ENCODE peak calls at places on chromosomes 2 and 18, in five cellular contexts. J is esophagus squamous epithelium, O is colonic mucosa, C is endodermal cell, S is BE2C. W is an unnamed sample.
A peak's percentile ranks its signal among the peaks of the same experiment; 100 is the strongest.

GRCh38 chr18:79955302-79956075 is 4.0 kb upstream of the SLC66A2 start:
- DNase-seq in J (no peak), O (peak; percentile 19), C (peak; percentile 22), S (no peak), W (no peak)

GRCh38 chr18:63677490-63678225 is 16.0 kb upstream of the SERPINB3 start:
- DNase-seq in J (no peak), O (no peak), C (no peak), S (no peak), W (no peak)

GRCh38 chr2:183037281-183037659 is 987 bp downstream of the NCKAP1 start:
- DNase-seq in J (no peak), O (no peak), C (no peak), S (no peak), W (peak; percentile 48)

GRCh38 chr18:40371673-40372072 is 1583.4 kb upstream of the PIK3C3 start:
- DNase-seq in J (no peak), O (no peak), C (no peak), S (no peak), W (no peak)

GRCh38 chr2:231168460-231169139 is 29.8 kb upstream of the ARMC9 start:
- DNase-seq in J (no peak), O (no peak), C (no peak), S (no peak), W (no peak)

GRCh38 chr2:120539937-120540718 is 194.2 kb downstream of the INHBB start:
- DNase-seq in J (no peak), O (peak; percentile 23), C (peak; percentile 75), S (peak; percentile 61), W (no peak)

GRCh38 chr18:45910405-45911023 is 56.6 kb downstream of the EPG5 start:
- DNase-seq in J (no peak), O (peak; percentile 35), C (peak; percentile 89), S (peak; percentile 51), W (peak; percentile 60)

GRCh38 chr2:8661736-8662135 is 20.1 kb upstream of the ID2 start:
- DNase-seq in J (no peak), O (no peak), C (no peak), S (no peak), W (no peak)

DNA sequence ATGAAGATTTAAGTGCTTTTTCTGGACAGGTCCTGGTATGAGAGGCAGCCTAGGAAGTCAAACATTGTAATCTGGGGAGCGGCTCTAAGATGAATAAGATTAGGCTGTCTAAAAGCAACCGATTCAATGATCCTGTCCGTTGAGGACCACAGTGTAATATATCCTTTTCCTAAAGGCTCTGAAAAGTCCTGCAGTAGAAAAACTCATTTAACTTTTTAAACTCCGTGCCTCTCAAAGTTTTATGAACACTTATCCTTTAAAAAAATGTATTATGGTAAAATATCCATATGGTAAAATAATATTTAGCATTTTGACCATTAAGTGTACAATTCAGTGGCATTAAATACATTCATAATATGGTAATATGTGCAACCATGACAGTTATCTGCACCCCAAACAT is 39.8 kb downstream of the ATOH8 start:
- DNase-seq in J (no peak), O (no peak), C (no peak), S (no peak), W (no peak)
- H3K4me1 ChIP-seq in J (peaks cover 50% of the 10 kb centered on the region), O (no peaks in the 10 kb centered on the region), C (no peaks in the 10 kb centered on the region), S (peaks cover 7% of the 10 kb centered on the region), W (no peaks in the 10 kb centered on the region)

GRCh38 chr18:78416853-78417252 is 562.8 kb upstream of the SALL3 start:
- DNase-seq in J (no peak), O (no peak), C (peak; percentile 59), S (no peak), W (no peak)
- H3K9me3 ChIP-seq in J (no peaks in the 10 kb centered on the region), O (no peaks in the 10 kb centered on the region), C (no peaks in the 10 kb centered on the region), S (no peaks in the 10 kb centered on the region), W (no peaks in the 10 kb centered on the region)

GRCh38 chr2:223997938-223998337 is 40.7 kb downstream of the MRPL44 start:
- DNase-seq in J (no peak), O (no peak), C (no peak), S (no peak), W (peak; percentile 47)

GRCh38 chr2:223994562-223995162 is 37.4 kb downstream of the MRPL44 start:
- DNase-seq in J (no peak), O (no peak), C (no peak), S (no peak), W (peak; percentile 36)

GRCh38 chr2:223998983-223999382 is 40.1 kb downstream of the SERPINE2 start:
- DNase-seq in J (no peak), O (no peak), C (no peak), S (no peak), W (no peak)

GRCh38 chr2:223993634-223994232 is 36.5 kb downstream of the MRPL44 start:
- DNase-seq in J (no peak), O (peak; percentile 78), C (peak; percentile 85), S (peak; percentile 73), W (peak; percentile 82)

GRCh38 chr2:223995569-223995968 is 38.3 kb downstream of the MRPL44 start:
- DNase-seq in J (no peak), O (no peak), C (no peak), S (no peak), W (no peak)
- H3K4me3 ChIP-seq in J (no peak overlapping the region), O (no peak overlapping the region), C (no peak overlapping the region), S (no peak overlapping the region), W (no peak overlapping the region)

GRCh38 chr2:113175101-113175628 is 1.4 kb downstream of the PSD4 start:
- DNase-seq in J (peak; percentile 17), O (no peak), C (no peak), S (no peak), W (peak; percentile 63)
- H3K4me1 ChIP-seq in J (no peaks in the 10 kb centered on the region), O (no peaks in the 10 kb centered on the region), C (no peaks in the 10 kb centered on the region), S (no peaks in the 10 kb centered on the region), W (peaks cover 5% of the 10 kb centered on the region)